ENCODE peak calls at places on chromosomes 6 and 20, in six cellular contexts. One of them, this sample, is unnamed.

GRCh38 chr20:63406011-63406410 is 44.9 kb upstream of the CHRNA4 start:
- DNase-seq in KG1: no peak
- DNase-seq in activated CD4-positive, alpha-beta T cell treated with anti-CD3 and anti-CD28 coated beads for 48 hours: no peak
- DNase-seq in H4: no peak
- DNase-seq in stimulated activated naive CD8-positive, alpha-beta T cell treated with anti-CD3 and anti-CD28 coated beads, Interleukin-15, Interleukin-2, amounts not matched to agents 100 U/mL and 50 U/mL, for 24 hours: no peak
- DNase-seq in HS-27A: no peak
- DNase-seq in this sample: no peak

GRCh38 chr20:58154106-58154505 is 74.3 kb downstream of the ANKRD60 start:
- DNase-seq in KG1: no peak
- DNase-seq in HS-27A: no peak
- DNase-seq in H4: no peak
- DNase-seq in stimulated activated naive CD8-positive, alpha-beta T cell treated with anti-CD3 and anti-CD28 coated beads, Interleukin-15, Interleukin-2, amounts not matched to agents 100 U/mL and 50 U/mL, for 24 hours: no peak
- DNase-seq in activated CD4-positive, alpha-beta T cell treated with anti-CD3 and anti-CD28 coated beads for 48 hours: no peak
- DNase-seq in this sample: no peak

GRCh38 chr20:62605996-62606395 is 36.3 kb upstream of the SLCO4A1 start:
- DNase-seq in stimulated activated naive CD8-positive, alpha-beta T cell treated with anti-CD3 and anti-CD28 coated beads, Interleukin-15, Interleukin-2, amounts not matched to agents 100 U/mL and 50 U/mL, for 24 hours: no peak
- DNase-seq in activated CD4-positive, alpha-beta T cell treated with anti-CD3 and anti-CD28 coated beads for 48 hours: no peak
- DNase-seq in H4: no peak
- DNase-seq in HS-27A: no peak
- DNase-seq in KG1: no peak
- DNase-seq in this sample: no peak

GRCh38 chr20:10987651-10988383 is 314.0 kb upstream of the JAG1 start:
- DNase-seq in HS-27A: no peak
- DNase-seq in stimulated activated naive CD8-positive, alpha-beta T cell treated with anti-CD3 and anti-CD28 coated beads, Interleukin-15, Interleukin-2, amounts not matched to agents 100 U/mL and 50 U/mL, for 24 hours: no peak
- DNase-seq in H4: no peak
- DNase-seq in KG1: no peak
- DNase-seq in activated CD4-positive, alpha-beta T cell treated with anti-CD3 and anti-CD28 coated beads for 48 hours: no peak
- DNase-seq in this sample: no peak

GRCh38 chr6:14921878-14922277 is 324.0 kb upstream of the JARID2 start:
- DNase-seq in stimulated activated naive CD8-positive, alpha-beta T cell treated with anti-CD3 and anti-CD28 coated beads, Interleukin-15, Interleukin-2, amounts not matched to agents 100 U/mL and 50 U/mL, for 24 hours: no peak
- DNase-seq in KG1: peak
- DNase-seq in activated CD4-positive, alpha-beta T cell treated with anti-CD3 and anti-CD28 coated beads for 48 hours: no peak
- DNase-seq in H4: no peak
- DNase-seq in HS-27A: no peak
- DNase-seq in this sample: peak

GRCh38 chr6:35083507-35083906 is 57.6 kb downstream of the TCP11 start:
- DNase-seq in activated CD4-positive, alpha-beta T cell treated with anti-CD3 and anti-CD28 coated beads for 48 hours: no peak
- DNase-seq in HS-27A: no peak
- DNase-seq in KG1: no peak
- DNase-seq in stimulated activated naive CD8-positive, alpha-beta T cell treated with anti-CD3 and anti-CD28 coated beads, Interleukin-15, Interleukin-2, amounts not matched to agents 100 U/mL and 50 U/mL, for 24 hours: no peak
- DNase-seq in H4: no peak
- DNase-seq in this sample: no peak

GRCh38 chr6:67889682-67889995 is 745.4 kb upstream of the ADGRB3 start:
- DNase-seq in activated CD4-positive, alpha-beta T cell treated with anti-CD3 and anti-CD28 coated beads for 48 hours: no peak
- DNase-seq in H4: no peak
- DNase-seq in stimulated activated naive CD8-positive, alpha-beta T cell treated with anti-CD3 and anti-CD28 coated beads, Interleukin-15, Interleukin-2, amounts not matched to agents 100 U/mL and 50 U/mL, for 24 hours: no peak
- DNase-seq in KG1: no peak
- DNase-seq in HS-27A: no peak
- DNase-seq in this sample: no peak

GRCh38 chr20:45269056-45269455 is 14.7 kb upstream of the SLPI start:
- DNase-seq in KG1: no peak
- DNase-seq in stimulated activated naive CD8-positive, alpha-beta T cell treated with anti-CD3 and anti-CD28 coated beads, Interleukin-15, Interleukin-2, amounts not matched to agents 100 U/mL and 50 U/mL, for 24 hours: no peak
- DNase-seq in activated CD4-positive, alpha-beta T cell treated with anti-CD3 and anti-CD28 coated beads for 48 hours: no peak
- DNase-seq in HS-27A: no peak
- DNase-seq in H4: no peak
- DNase-seq in this sample: no peak

GRCh38 chr6:146876271-146877151 is 277.7 kb downstream of the ADGB start:
- DNase-seq in H4: no peak
- DNase-seq in KG1: peak
- DNase-seq in HS-27A: no peak
- DNase-seq in stimulated activated naive CD8-positive, alpha-beta T cell treated with anti-CD3 and anti-CD28 coated beads, Interleukin-15, Interleukin-2, amounts not matched to agents 100 U/mL and 50 U/mL, for 24 hours: no peak
- DNase-seq in activated CD4-positive, alpha-beta T cell treated with anti-CD3 and anti-CD28 coated beads for 48 hours: peak
- DNase-seq in this sample: no peak

GRCh38 chr6:40315055-40315454 is 272.1 kb downstream of the LRFN2 start:
- DNase-seq in activated CD4-positive, alpha-beta T cell treated with anti-CD3 and anti-CD28 coated beads for 48 hours: no peak
- DNase-seq in KG1: no peak
- DNase-seq in HS-27A: no peak
- DNase-seq in H4: no peak
- DNase-seq in stimulated activated naive CD8-positive, alpha-beta T cell treated with anti-CD3 and anti-CD28 coated beads, Interleukin-15, Interleukin-2, amounts not matched to agents 100 U/mL and 50 U/mL, for 24 hours: no peak
- DNase-seq in this sample: no peak

GRCh38 chr6:12060780-12061619 is 48.9 kb downstream of the HIVEP1 start:
- DNase-seq in H4: peak
- DNase-seq in KG1: no peak
- DNase-seq in HS-27A: no peak
- DNase-seq in activated CD4-positive, alpha-beta T cell treated with anti-CD3 and anti-CD28 coated beads for 48 hours: peak
- DNase-seq in stimulated activated naive CD8-positive, alpha-beta T cell treated with anti-CD3 and anti-CD28 coated beads, Interleukin-15, Interleukin-2, amounts not matched to agents 100 U/mL and 50 U/mL, for 24 hours: peak
- DNase-seq in this sample: peak

GRCh38 chr6:1068068-1068467 is 243.8 kb upstream of the FOXQ1 start:
- DNase-seq in stimulated activated naive CD8-positive, alpha-beta T cell treated with anti-CD3 and anti-CD28 coated beads, Interleukin-15, Interleukin-2, amounts not matched to agents 100 U/mL and 50 U/mL, for 24 hours: no peak
- DNase-seq in HS-27A: no peak
- DNase-seq in KG1: no peak
- DNase-seq in activated CD4-positive, alpha-beta T cell treated with anti-CD3 and anti-CD28 coated beads for 48 hours: no peak
- DNase-seq in H4: no peak
- DNase-seq in this sample: no peak

GRCh38 chr6:12222405-12223366 is 67.5 kb upstream of the EDN1 start:
- DNase-seq in activated CD4-positive, alpha-beta T cell treated with anti-CD3 and anti-CD28 coated beads for 48 hours: no peak
- DNase-seq in stimulated activated naive CD8-positive, alpha-beta T cell treated with anti-CD3 and anti-CD28 coated beads, Interleukin-15, Interleukin-2, amounts not matched to agents 100 U/mL and 50 U/mL, for 24 hours: no peak
- DNase-seq in H4: no peak
- DNase-seq in HS-27A: no peak
- DNase-seq in KG1: no peak
- DNase-seq in this sample: no peak

GRCh38 chr20:25032478-25033183 is 25.3 kb downstream of the ACSS1 start:
- DNase-seq in activated CD4-positive, alpha-beta T cell treated with anti-CD3 and anti-CD28 coated beads for 48 hours: no peak
- DNase-seq in stimulated activated naive CD8-positive, alpha-beta T cell treated with anti-CD3 and anti-CD28 coated beads, Interleukin-15, Interleukin-2, amounts not matched to agents 100 U/mL and 50 U/mL, for 24 hours: no peak
- DNase-seq in H4: no peak
- DNase-seq in KG1: no peak
- DNase-seq in HS-27A: no peak
- DNase-seq in this sample: peak

GRCh38 chr6:15042938-15043337 is 202.9 kb upstream of the JARID2 start:
- DNase-seq in HS-27A: no peak
- DNase-seq in KG1: no peak
- DNase-seq in activated CD4-positive, alpha-beta T cell treated with anti-CD3 and anti-CD28 coated beads for 48 hours: no peak
- DNase-seq in stimulated activated naive CD8-positive, alpha-beta T cell treated with anti-CD3 and anti-CD28 coated beads, Interleukin-15, Interleukin-2, amounts not matched to agents 100 U/mL and 50 U/mL, for 24 hours: no peak
- DNase-seq in H4: no peak
- DNase-seq in this sample: no peak

GRCh38 chr6:138229663-138230194 is 11.4 kb upstream of the PBOV1 start:
- DNase-seq in KG1: no peak
- DNase-seq in activated CD4-positive, alpha-beta T cell treated with anti-CD3 and anti-CD28 coated beads for 48 hours: no peak
- DNase-seq in H4: no peak
- DNase-seq in stimulated activated naive CD8-positive, alpha-beta T cell treated with anti-CD3 and anti-CD28 coated beads, Interleukin-15, Interleukin-2, amounts not matched to agents 100 U/mL and 50 U/mL, for 24 hours: no peak
- DNase-seq in HS-27A: no peak
- DNase-seq in this sample: no peak

GRCh38 chr20:15637971-15638754 is 935.1 kb downstream of the KIF16B start:
- DNase-seq in KG1: no peak
- DNase-seq in H4: no peak
- DNase-seq in HS-27A: no peak
- DNase-seq in stimulated activated naive CD8-positive, alpha-beta T cell treated with anti-CD3 and anti-CD28 coated beads, Interleukin-15, Interleukin-2, amounts not matched to agents 100 U/mL and 50 U/mL, for 24 hours: no peak
- DNase-seq in activated CD4-positive, alpha-beta T cell treated with anti-CD3 and anti-CD28 coated beads for 48 hours: no peak
- DNase-seq in this sample: no peak

GRCh38 chr6:134910596-134910935 is 39.3 kb downstream of the ALDH8A1 start:
- DNase-seq in H4: no peak
- DNase-seq in stimulated activated naive CD8-positive, alpha-beta T cell treated with anti-CD3 and anti-CD28 coated beads, Interleukin-15, Interleukin-2, amounts not matched to agents 100 U/mL and 50 U/mL, for 24 hours: no peak
- DNase-seq in HS-27A: no peak
- DNase-seq in activated CD4-positive, alpha-beta T cell treated with anti-CD3 and anti-CD28 coated beads for 48 hours: no peak
- DNase-seq in KG1: no peak
- DNase-seq in this sample: no peak

GRCh38 chr6:64013061-64013410 is 377.4 kb downstream of the PHF3 start:
- DNase-seq in stimulated activated naive CD8-positive, alpha-beta T cell treated with anti-CD3 and anti-CD28 coated beads, Interleukin-15, Interleukin-2, amounts not matched to agents 100 U/mL and 50 U/mL, for 24 hours: no peak
- DNase-seq in HS-27A: no peak
- DNase-seq in H4: no peak
- DNase-seq in KG1: no peak
- DNase-seq in activated CD4-positive, alpha-beta T cell treated with anti-CD3 and anti-CD28 coated beads for 48 hours: no peak
- DNase-seq in this sample: peak

GRCh38 chr6:130313206-130313605 is 52.6 kb upstream of the TMEM200A start:
- DNase-seq in KG1: no peak
- DNase-seq in H4: no peak
- DNase-seq in activated CD4-positive, alpha-beta T cell treated with anti-CD3 and anti-CD28 coated beads for 48 hours: no peak
- DNase-seq in HS-27A: no peak
- DNase-seq in stimulated activated naive CD8-positive, alpha-beta T cell treated with anti-CD3 and anti-CD28 coated beads, Interleukin-15, Interleukin-2, amounts not matched to agents 100 U/mL and 50 U/mL, for 24 hours: no peak
- DNase-seq in this sample: no peak

GRCh38 chr20:4490595-4491280 is 231.0 kb upstream of the PRND start:
- DNase-seq in stimulated activated naive CD8-positive, alpha-beta T cell treated with anti-CD3 and anti-CD28 coated beads, Interleukin-15, Interleukin-2, amounts not matched to agents 100 U/mL and 50 U/mL, for 24 hours: no peak
- DNase-seq in KG1: no peak
- DNase-seq in H4: peak
- DNase-seq in activated CD4-positive, alpha-beta T cell treated with anti-CD3 and anti-CD28 coated beads for 48 hours: no peak
- DNase-seq in HS-27A: no peak
- DNase-seq in this sample: no peak

GRCh38 chr6:89022747-89023289 is 57.7 kb upstream of the PNRC1 start:
- DNase-seq in HS-27A: no peak
- DNase-seq in KG1: no peak
- DNase-seq in stimulated activated naive CD8-positive, alpha-beta T cell treated with anti-CD3 and anti-CD28 coated beads, Interleukin-15, Interleukin-2, amounts not matched to agents 100 U/mL and 50 U/mL, for 24 hours: no peak
- DNase-seq in activated CD4-positive, alpha-beta T cell treated with anti-CD3 and anti-CD28 coated beads for 48 hours: no peak
- DNase-seq in H4: no peak
- DNase-seq in this sample: no peak

GRCh38 chr6:56699066-56699654 is 56.5 kb upstream of the DST start:
- DNase-seq in stimulated activated naive CD8-positive, alpha-beta T cell treated with anti-CD3 and anti-CD28 coated beads, Interleukin-15, Interleukin-2, amounts not matched to agents 100 U/mL and 50 U/mL, for 24 hours: no peak
- DNase-seq in H4: peak
- DNase-seq in activated CD4-positive, alpha-beta T cell treated with anti-CD3 and anti-CD28 coated beads for 48 hours: no peak
- DNase-seq in HS-27A: no peak
- DNase-seq in KG1: peak
- DNase-seq in this sample: no peak

This sample was measured in foreskin melanocyte.